ENCODE peak calls at places on chromosomes 4 and X, in nine cellular contexts. One of them, this sample, is unnamed.

GRCh38 chrX:109920868-109921267 is 82.0 kb upstream of the TMEM164 start:
- DNase-seq in heart right ventricle: no peak
- DNase-seq in mesothelial cell of epicardium: no peak
- DNase-seq in WERI-Rb-1: no peak
- DNase-seq in CD4-positive, alpha-beta T cell: no peak
- DNase-seq in colonic mucosa: no peak
- DNase-seq in progenitor cell of endocrine pancreas: no peak
- DNase-seq in neural crest cell: no peak
- DNase-seq in left ventricle myocardium inferior: no peak
- DNase-seq in this sample: no peak

GRCh38 chrX:23764183-23764582 is 18.8 kb upstream of the SAT1 start:
- DNase-seq in heart right ventricle: no peak
- DNase-seq in mesothelial cell of epicardium: no peak
- DNase-seq in WERI-Rb-1: no peak
- DNase-seq in CD4-positive, alpha-beta T cell: no peak
- DNase-seq in colonic mucosa: no peak
- DNase-seq in progenitor cell of endocrine pancreas: no peak
- DNase-seq in neural crest cell: no peak
- DNase-seq in left ventricle myocardium inferior: no peak
- DNase-seq in this sample: no peak

GRCh38 chrX:70166601-70167590 is 10.4 kb upstream of the DGAT2L6 start:
- DNase-seq in heart right ventricle: no peak
- DNase-seq in mesothelial cell of epicardium: no peak
- DNase-seq in WERI-Rb-1: no peak
- DNase-seq in CD4-positive, alpha-beta T cell: no peak
- DNase-seq in colonic mucosa: no peak
- DNase-seq in progenitor cell of endocrine pancreas: no peak
- DNase-seq in neural crest cell: no peak
- DNase-seq in left ventricle myocardium inferior: no peak
- DNase-seq in this sample: no peak

GRCh38 chrX:51889851-51890250 is 3.6 kb upstream of the MAGED1 start:
- DNase-seq in heart right ventricle: no peak
- DNase-seq in mesothelial cell of epicardium: no peak
- DNase-seq in WERI-Rb-1: no peak
- DNase-seq in CD4-positive, alpha-beta T cell: no peak
- DNase-seq in colonic mucosa: no peak
- DNase-seq in progenitor cell of endocrine pancreas: no peak
- DNase-seq in neural crest cell: no peak
- DNase-seq in left ventricle myocardium inferior: no peak
- DNase-seq in this sample: no peak

GRCh38 chrX:152177497-152178269 is 39.3 kb upstream of the MAGEA10 start:
- DNase-seq in heart right ventricle: no peak
- DNase-seq in mesothelial cell of epicardium: no peak
- DNase-seq in WERI-Rb-1: no peak
- DNase-seq in CD4-positive, alpha-beta T cell: no peak
- DNase-seq in colonic mucosa: no peak
- DNase-seq in progenitor cell of endocrine pancreas: no peak
- DNase-seq in neural crest cell: no peak
- DNase-seq in left ventricle myocardium inferior: no peak
- DNase-seq in this sample: no peak

GRCh38 chr4:74623041-74623440 is 171.3 kb downstream of the BTC start:
- DNase-seq in heart right ventricle: no peak
- DNase-seq in mesothelial cell of epicardium: no peak
- DNase-seq in WERI-Rb-1: peak; percentile 29
- DNase-seq in CD4-positive, alpha-beta T cell: no peak
- DNase-seq in colonic mucosa: peak; percentile 47
- DNase-seq in progenitor cell of endocrine pancreas: no peak
- DNase-seq in neural crest cell: no peak
- DNase-seq in left ventricle myocardium inferior: no peak
- DNase-seq in this sample: peak; percentile 54

GRCh38 chrX:116232833-116233232 is 62.3 kb downstream of the AGTR2 start:
- DNase-seq in heart right ventricle: no peak
- DNase-seq in mesothelial cell of epicardium: no peak
- DNase-seq in WERI-Rb-1: no peak
- DNase-seq in CD4-positive, alpha-beta T cell: no peak
- DNase-seq in colonic mucosa: no peak
- DNase-seq in progenitor cell of endocrine pancreas: no peak
- DNase-seq in neural crest cell: no peak
- DNase-seq in left ventricle myocardium inferior: no peak
- DNase-seq in this sample: no peak

GRCh38 chr4:156677136-156677535 is 294.5 kb downstream of the PDGFC start:
- DNase-seq in heart right ventricle: no peak
- DNase-seq in mesothelial cell of epicardium: no peak
- DNase-seq in WERI-Rb-1: peak; percentile 43
- DNase-seq in CD4-positive, alpha-beta T cell: no peak
- DNase-seq in colonic mucosa: peak; percentile 28
- DNase-seq in progenitor cell of endocrine pancreas: no peak
- DNase-seq in neural crest cell: no peak
- DNase-seq in left ventricle myocardium inferior: no peak
- DNase-seq in this sample: peak; percentile 42

GRCh38 chrX:36963069-36963808 is 44.9 kb upstream of the FAM47C start:
- DNase-seq in heart right ventricle: no peak
- DNase-seq in mesothelial cell of epicardium: peak; percentile 23
- DNase-seq in WERI-Rb-1: no peak
- DNase-seq in CD4-positive, alpha-beta T cell: no peak
- DNase-seq in colonic mucosa: no peak
- DNase-seq in progenitor cell of endocrine pancreas: no peak
- DNase-seq in neural crest cell: no peak
- DNase-seq in left ventricle myocardium inferior: no peak
- DNase-seq in this sample: peak; percentile 23

GRCh38 chr4:9901262-9901661 is 119.8 kb downstream of the DRD5 start:
- DNase-seq in heart right ventricle: no peak
- DNase-seq in mesothelial cell of epicardium: no peak
- DNase-seq in WERI-Rb-1: no peak
- DNase-seq in CD4-positive, alpha-beta T cell: no peak
- DNase-seq in colonic mucosa: no peak
- DNase-seq in progenitor cell of endocrine pancreas: no peak
- DNase-seq in neural crest cell: no peak
- DNase-seq in left ventricle myocardium inferior: no peak
- DNase-seq in this sample: no peak

GRCh38 chrX:16838202-16839066 is 31.7 kb downstream of the RBBP7 start:
- DNase-seq in heart right ventricle: peak; percentile 27
- DNase-seq in mesothelial cell of epicardium: no peak
- DNase-seq in WERI-Rb-1: no peak
- DNase-seq in CD4-positive, alpha-beta T cell: no peak
- DNase-seq in colonic mucosa: no peak
- DNase-seq in progenitor cell of endocrine pancreas: no peak
- DNase-seq in neural crest cell: no peak
- DNase-seq in left ventricle myocardium inferior: peak; percentile 19
- DNase-seq in this sample: no peak

GRCh38 chr4:4419896-4420295 is 33.0 kb downstream of the NSG1 start:
- DNase-seq in heart right ventricle: no peak
- DNase-seq in mesothelial cell of epicardium: no peak
- DNase-seq in WERI-Rb-1: no peak
- DNase-seq in CD4-positive, alpha-beta T cell: no peak
- DNase-seq in colonic mucosa: no peak
- DNase-seq in progenitor cell of endocrine pancreas: no peak
- DNase-seq in neural crest cell: no peak
- DNase-seq in left ventricle myocardium inferior: no peak
- DNase-seq in this sample: no peak

GRCh38 chr4:82358773-82359324 is 14.9 kb downstream of the HNRNPD start:
- DNase-seq in heart right ventricle: no peak
- DNase-seq in mesothelial cell of epicardium: no peak
- DNase-seq in WERI-Rb-1: no peak
- DNase-seq in CD4-positive, alpha-beta T cell: no peak
- DNase-seq in colonic mucosa: no peak
- DNase-seq in progenitor cell of endocrine pancreas: no peak
- DNase-seq in neural crest cell: no peak
- DNase-seq in left ventricle myocardium inferior: no peak
- DNase-seq in this sample: no peak

GRCh38 chr4:137806420-137806819 is 274.1 kb upstream of the PCDH18 start:
- DNase-seq in heart right ventricle: no peak
- DNase-seq in mesothelial cell of epicardium: no peak
- DNase-seq in WERI-Rb-1: no peak
- DNase-seq in CD4-positive, alpha-beta T cell: no peak
- DNase-seq in colonic mucosa: no peak
- DNase-seq in progenitor cell of endocrine pancreas: no peak
- DNase-seq in neural crest cell: no peak
- DNase-seq in left ventricle myocardium inferior: no peak
- DNase-seq in this sample: no peak

DNA sequence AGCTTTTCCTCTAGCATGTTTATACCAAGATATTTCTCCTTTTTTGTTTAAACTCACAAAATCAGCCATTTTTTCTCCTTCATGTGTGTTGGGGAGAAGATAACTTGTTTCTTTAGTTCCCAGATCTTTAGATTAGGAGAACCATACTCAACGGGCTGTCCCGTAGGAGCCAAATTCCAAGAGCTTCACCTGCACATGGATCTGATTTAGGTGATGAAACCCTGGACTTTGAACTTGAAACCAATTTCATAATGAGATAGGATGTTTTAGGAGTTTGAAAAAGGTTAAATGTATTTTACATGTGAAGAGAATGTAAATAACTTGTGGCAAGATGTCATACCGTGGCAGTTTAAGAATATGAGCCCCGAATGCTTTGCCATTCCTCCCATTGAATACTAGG is 280.0 kb upstream of the PCDH18 start:
- DNase-seq in heart right ventricle: no peak
- DNase-seq in mesothelial cell of epicardium: no peak
- DNase-seq in WERI-Rb-1: no peak
- DNase-seq in CD4-positive, alpha-beta T cell: no peak
- DNase-seq in colonic mucosa: no peak
- DNase-seq in progenitor cell of endocrine pancreas: no peak
- DNase-seq in neural crest cell: no peak
- DNase-seq in left ventricle myocardium inferior: no peak
- DNase-seq in this sample: no peak
- TF ChIP-seq CTCF in heart right ventricle: no peak
- TF ChIP-seq CTCF in mesothelial cell of epicardium: no peak
- TF ChIP-seq CTCF in WERI-Rb-1: no peak
- TF ChIP-seq CTCF in CD4-positive, alpha-beta T cell: no peak
- TF ChIP-seq CTCF in colonic mucosa: no peak
- TF ChIP-seq CTCF in progenitor cell of endocrine pancreas: no peak
- TF ChIP-seq CTCF in neural crest cell: no peak
- TF ChIP-seq CTCF in left ventricle myocardium inferior: no peak
- TF ChIP-seq CTCF in this sample: no peak

DNA sequence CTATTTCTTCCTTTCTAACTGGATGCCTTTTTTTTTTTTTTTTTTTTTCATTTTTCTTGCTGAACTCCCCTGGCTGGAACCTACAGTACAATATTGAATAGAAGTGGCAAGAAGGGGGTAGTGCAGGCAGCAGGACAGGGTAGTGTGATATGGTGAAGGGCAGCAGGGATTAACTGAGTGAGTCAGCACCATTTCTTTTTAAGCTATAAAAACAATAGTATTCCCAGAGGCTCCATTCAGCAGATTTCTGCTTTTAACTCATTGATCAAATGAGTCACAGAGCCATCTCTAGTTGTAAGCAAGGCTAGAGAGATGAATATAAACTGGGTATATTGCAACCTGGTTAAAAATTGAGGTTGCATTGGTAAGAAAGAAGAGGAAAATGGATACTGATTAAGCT is 53.6 kb upstream of the SETD7 start:
- DNase-seq in heart right ventricle: no peak
- DNase-seq in mesothelial cell of epicardium: no peak
- DNase-seq in WERI-Rb-1: no peak
- DNase-seq in CD4-positive, alpha-beta T cell: no peak
- DNase-seq in colonic mucosa: no peak
- DNase-seq in progenitor cell of endocrine pancreas: no peak
- DNase-seq in neural crest cell: no peak
- DNase-seq in left ventricle myocardium inferior: no peak
- DNase-seq in this sample: no peak
- TF ChIP-seq CTCF in heart right ventricle: no peak
- TF ChIP-seq CTCF in mesothelial cell of epicardium: no peak
- TF ChIP-seq CTCF in WERI-Rb-1: no peak
- TF ChIP-seq CTCF in CD4-positive, alpha-beta T cell: no peak
- TF ChIP-seq CTCF in colonic mucosa: no peak
- TF ChIP-seq CTCF in progenitor cell of endocrine pancreas: no peak
- TF ChIP-seq CTCF in neural crest cell: peak; percentile 25
- TF ChIP-seq CTCF in left ventricle myocardium inferior: no peak
- TF ChIP-seq CTCF in this sample: no peak

DNA sequence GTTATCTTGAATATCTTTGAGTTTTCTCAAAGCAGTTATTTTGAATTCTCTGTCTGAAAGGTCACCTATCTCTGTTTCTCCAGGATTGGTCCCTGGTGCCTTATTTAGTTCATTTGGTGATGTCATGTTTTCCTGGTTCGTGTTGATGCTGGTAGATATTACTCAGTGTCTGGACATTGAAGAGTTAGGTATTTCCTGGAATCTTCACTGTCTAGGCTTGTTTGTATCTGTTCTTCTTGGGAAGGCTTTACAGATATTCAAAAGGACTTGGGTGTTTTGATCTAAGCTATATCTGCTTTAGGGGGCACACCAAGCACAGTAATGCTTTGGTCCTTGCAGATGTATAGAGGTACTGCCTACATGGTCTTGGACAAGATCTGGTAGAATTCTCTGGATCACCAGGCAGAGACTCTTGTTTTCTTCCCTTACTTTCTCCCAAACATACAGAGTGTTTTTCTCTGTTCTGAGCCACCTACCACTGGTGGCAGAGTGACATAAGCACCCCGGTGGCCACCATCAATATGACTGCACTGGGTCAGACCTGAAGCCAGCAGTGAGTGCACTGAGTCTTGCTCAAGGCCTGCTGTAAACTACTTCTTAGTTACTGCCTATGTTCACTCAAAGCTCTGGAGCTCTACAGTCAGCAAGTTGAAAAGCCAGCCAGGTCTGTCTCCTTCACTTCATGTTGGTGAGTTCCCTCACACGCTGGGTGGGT is 193.5 kb upstream of the AMOT start:
- DNase-seq in heart right ventricle: no peak
- DNase-seq in mesothelial cell of epicardium: no peak
- DNase-seq in WERI-Rb-1: no peak
- DNase-seq in CD4-positive, alpha-beta T cell: no peak
- DNase-seq in colonic mucosa: no peak
- DNase-seq in progenitor cell of endocrine pancreas: no peak
- DNase-seq in neural crest cell: no peak
- DNase-seq in left ventricle myocardium inferior: no peak
- DNase-seq in this sample: no peak
- TF ChIP-seq CTCF in heart right ventricle: no peak
- TF ChIP-seq CTCF in mesothelial cell of epicardium: no peak
- TF ChIP-seq CTCF in WERI-Rb-1: no peak
- TF ChIP-seq CTCF in CD4-positive, alpha-beta T cell: no peak
- TF ChIP-seq CTCF in colonic mucosa: no peak
- TF ChIP-seq CTCF in progenitor cell of endocrine pancreas: no peak
- TF ChIP-seq CTCF in neural crest cell: no peak
- TF ChIP-seq CTCF in left ventricle myocardium inferior: no peak
- TF ChIP-seq CTCF in this sample: no peak

DNA sequence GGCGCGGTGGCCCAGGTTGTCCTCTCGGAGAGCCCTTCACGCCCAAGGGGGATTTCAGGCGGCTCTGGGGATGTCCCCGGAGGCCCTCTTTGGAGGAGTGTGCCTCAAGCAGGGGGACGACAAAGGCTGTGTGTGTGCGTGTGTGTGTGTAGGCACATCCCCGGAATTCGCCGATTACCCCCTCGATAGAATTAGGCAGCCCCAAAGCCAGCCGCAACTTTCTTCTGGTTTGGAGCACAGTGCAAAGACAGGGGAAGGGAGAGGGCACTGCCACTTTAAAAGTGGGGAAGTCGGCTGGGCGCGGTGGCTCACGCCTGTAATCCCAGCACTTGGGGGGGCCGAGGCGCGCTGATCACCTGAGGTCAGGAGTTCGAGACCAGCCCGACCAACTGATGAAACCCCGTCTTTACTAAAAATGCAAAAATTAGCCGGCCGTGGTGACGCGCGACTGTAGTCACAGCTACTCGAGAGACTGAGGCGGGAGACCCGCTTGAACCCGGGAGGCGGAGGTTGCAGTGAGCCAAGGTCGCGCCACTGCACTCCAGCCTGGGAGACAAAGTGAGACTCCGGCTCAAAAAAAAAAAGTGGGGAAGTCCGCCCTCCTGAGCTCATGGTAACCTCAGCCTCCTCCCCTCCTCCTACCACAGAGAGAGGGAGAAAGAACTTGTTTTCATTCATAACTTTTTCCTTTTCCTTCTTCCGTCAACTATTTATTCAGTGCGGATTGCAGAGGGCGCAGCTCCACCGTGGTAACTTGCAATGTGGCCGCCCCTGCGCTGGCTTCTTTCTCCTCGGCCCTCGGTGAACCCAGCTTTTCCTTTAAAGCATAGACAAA is 2.4 kb downstream of the SPRY1 start:
- DNase-seq in heart right ventricle: peak; percentile 54
- DNase-seq in mesothelial cell of epicardium: peak; percentile 38
- DNase-seq in WERI-Rb-1: peak; percentile 54
- DNase-seq in CD4-positive, alpha-beta T cell: peak; percentile 39
- DNase-seq in colonic mucosa: peak; percentile 78
- DNase-seq in progenitor cell of endocrine pancreas: no peak
- DNase-seq in neural crest cell: peak; percentile 47
- DNase-seq in left ventricle myocardium inferior: peak; percentile 48
- DNase-seq in this sample: peak; percentile 49
- TF ChIP-seq CTCF in heart right ventricle: no peak
- TF ChIP-seq CTCF in mesothelial cell of epicardium: no peak
- TF ChIP-seq CTCF in WERI-Rb-1: no peak
- TF ChIP-seq CTCF in CD4-positive, alpha-beta T cell: no peak
- TF ChIP-seq CTCF in colonic mucosa: no peak
- TF ChIP-seq CTCF in progenitor cell of endocrine pancreas: no peak
- TF ChIP-seq CTCF in neural crest cell: no peak
- TF ChIP-seq CTCF in left ventricle myocardium inferior: no peak
- TF ChIP-seq CTCF in this sample: no peak

This sample was measured in Calu3.